ENCODE peak calls at places on chromosomes 5 and 9, in nine cellular contexts. H, M, B, T, C, V, Z, F and N are unnamed samples.
A peak's percentile ranks its signal among the peaks of the same experiment; 100 is the strongest.

GRCh38 chr9:122444366-122444765 is 33.4 kb downstream of the OR1J1 start:
- DNase-seq in T (no peak), H (no peak), B (no peak), Z (no peak), M (peak; percentile 49), V (no peak), F (no peak), C (no peak), N (no peak)

GRCh38 chr5:168311061-168311566 is 19.7 kb downstream of the WWC1 start:
- DNase-seq in T (no peak), B (no peak), M (no peak), C (no peak), H (peak; percentile 86), F (no peak), V (no peak), Z (no peak), N (no peak)

GRCh38 chr5:139653616-139654015 is 5.5 kb downstream of the CXXC5 start:
- DNase-seq in V (no peak), C (no peak), B (no peak), Z (no peak), T (no peak), M (peak; percentile 36), H (no peak), F (no peak), N (peak; percentile 76)

GRCh38 chr5:157137691-157138090 is 5.0 kb downstream of the MED7 start:
- DNase-seq in B (no peak), T (no peak), Z (no peak), M (no peak), F (no peak), H (no peak), V (no peak), C (no peak), N (no peak)

GRCh38 chr9:12069366-12069765 is 623.8 kb upstream of the TYRP1 start:
- DNase-seq in M (no peak), F (no peak), Z (no peak), T (no peak), B (no peak), H (no peak), C (no peak), V (no peak), N (peak; percentile 65)

GRCh38 chr5:87139795-87140194 is 127.9 kb upstream of the RASA1 start:
- DNase-seq in H (no peak), B (no peak), V (no peak), F (no peak), Z (no peak), T (no peak), C (no peak), M (no peak), N (no peak)

GRCh38 chr5:128455861-128456361 is 82.1 kb downstream of the FBN2 start:
- DNase-seq in F (no peak), C (no peak), M (no peak), H (no peak), V (no peak), B (no peak), T (no peak), Z (no peak), N (peak; percentile 89)

GRCh38 chr5:174895360-174895759 is 171.0 kb downstream of the MSX2 start:
- DNase-seq in M (no peak), B (no peak), V (no peak), T (no peak), Z (no peak), H (no peak), F (no peak), C (no peak), N (no peak)

GRCh38 chr5:178941361-178941760 is 363 bp downstream of the ZNF454 start:
- DNase-seq in M (peak; percentile 54), H (no peak), C (no peak), T (no peak), F (no peak), B (no peak), Z (no peak), V (no peak), N (no peak)

GRCh38 chr5:94993501-94993900 is 291.4 kb downstream of the MCTP1 start:
- DNase-seq in C (no peak), M (no peak), H (no peak), Z (no peak), T (no peak), B (no peak), V (no peak), F (no peak), N (no peak)

GRCh38 chr5:757931-758697 is 26.4 kb downstream of the ZDHHC11B start:
- DNase-seq in M (peak; percentile 85), V (peak; percentile 59), B (no peak), F (no peak), C (no peak), T (peak; percentile 46), Z (peak; percentile 23), H (no peak), N (no peak)

GRCh38 chr9:14993891-14994554 is 83.8 kb upstream of the FREM1 start:
- DNase-seq in T (peak; percentile 48), H (no peak), Z (no peak), B (no peak), F (no peak), C (no peak), V (no peak), M (no peak), N (no peak)

GRCh38 chr5:150438873-150439546 is 10.5 kb downstream of the RPS14 start:
- DNase-seq in V (no peak), C (no peak), Z (no peak), T (no peak), B (no peak), M (no peak), F (no peak), H (no peak), N (peak; percentile 46)

GRCh38 chr5:543351-543750 is 19.1 kb upstream of the SLC9A3 start:
- DNase-seq in C (no peak), B (no peak), V (no peak), T (no peak), Z (no peak), M (no peak), F (no peak), H (no peak), N (no peak)

GRCh38 chr9:34701023-34701768 is 8.7 kb downstream of the CCL21 start:
- DNase-seq in F (peak; percentile 60), B (peak; percentile 79), H (peak; percentile 2), M (peak; percentile 86), T (peak; percentile 73), Z (peak; percentile 52), V (peak; percentile 94), C (peak; percentile 83), N (no peak)

GRCh38 chr9:124855944-124856773 is 2.9 kb downstream of the WDR38 start:
- DNase-seq in Z (no peak), F (no peak), B (peak; percentile 38), H (no peak), C (no peak), V (peak; percentile 78), T (no peak), M (no peak), N (peak; percentile 76)